ENCODE peak calls at places on chromosomes 13 and 19, in six cellular contexts. C is AG10803; D is neural crest cell; G is stomach; L is neuronal stem cell; Z is activated T-helper 2 cell treated with anti-CD3 and anti-CD28 coated beads, Interferon-gamma antibody, Interleukin-2, Interleukin-4, amounts not matched to agents 10 μg/mL and 5 μg/mL and 100 μg/mL, durations not matched to agents 14 hours and 24 hours and 36 hours. U is an unnamed sample.

GRCh38 chr13:106513025-106513424 is 22.4 kb downstream of the EFNB2 start:
- DNase-seq in L (no peak), G (no peak), D (no peak), C (no peak), Z (no peak), U (peak)

GRCh38 chr19:3358392-3358918 is 7.9 kb upstream of the NFIC start:
- DNase-seq in D (no peak), Z (no peak), G (no peak), C (no peak), L (no peak), U (no peak)

GRCh38 chr19:5397804-5398692 is 57.2 kb upstream of the ZNRF4 start:
- DNase-seq in G (no peak), C (no peak), Z (no peak), D (peak), L (peak), U (peak)

GRCh38 chr13:90485441-90485840 is 862.0 kb upstream of the MIR17HG start:
- DNase-seq in L (no peak), C (peak), D (no peak), Z (no peak), G (no peak), U (peak)

GRCh38 chr13:40272776-40273139 is 393.7 kb downstream of the FOXO1 start:
- DNase-seq in G (no peak), D (no peak), Z (no peak), C (no peak), L (no peak), U (peak)

GRCh38 chr19:645912-646797 is 6.5 kb downstream of the FGF22 start:
- DNase-seq in D (no peak), G (no peak), Z (no peak), C (no peak), L (no peak), U (no peak)

GRCh38 chr13:111058796-111059506 is 56.2 kb upstream of the ARHGEF7 start:
- DNase-seq in Z (no peak), L (no peak), D (no peak), G (no peak), C (peak), U (peak)

GRCh38 chr13:35789335-35790166 is 313.1 kb upstream of the MAB21L1 start:
- DNase-seq in D (no peak), G (no peak), Z (no peak), L (peak), C (peak), U (peak)

GRCh38 chr13:51246411-51247298 is 24.5 kb downstream of the FAM124A start:
- DNase-seq in C (no peak), D (no peak), Z (no peak), L (no peak), G (no peak), U (no peak)

GRCh38 chr13:60164490-60164889 is 762 bp upstream of the DIAPH3 start:
- DNase-seq in G (no peak), D (no peak), C (peak), Z (no peak), L (no peak), U (peak)

GRCh38 chr19:45276284-45276687 is 25.2 kb downstream of the MARK4 start:
- DNase-seq in G (no peak), L (no peak), D (no peak), Z (no peak), C (no peak), U (peak)

GRCh38 chr13:79227418-79227817 is 178.6 kb downstream of the RBM26 start:
- DNase-seq in G (no peak), L (no peak), C (no peak), Z (no peak), D (no peak), U (no peak)

GRCh38 chr19:4908781-4909171 is 525 bp upstream of the UHRF1 start:
- DNase-seq in L (no peak), G (no peak), Z (no peak), C (no peak), D (no peak), U (no peak)

GRCh38 chr13:20566424-20566916 is 487 bp upstream of the IFT88 start:
- DNase-seq in Z (no peak), C (peak), L (no peak), G (no peak), D (no peak), U (peak)

GRCh38 chr13:65959305-65959704 is 1270.8 kb downstream of the PCDH9 start:
- DNase-seq in G (no peak), L (no peak), Z (no peak), C (peak), D (no peak), U (peak)

GRCh38 chr13:43319617-43320444 is 296.4 kb downstream of the DNAJC15 start:
- DNase-seq in Z (no peak), C (no peak), L (no peak), G (no peak), D (no peak), U (no peak)

GRCh38 chr13:60690607-60691006 is 293.6 kb downstream of the TDRD3 start:
- DNase-seq in G (no peak), Z (no peak), D (no peak), C (no peak), L (no peak), U (no peak)